ENCODE peak calls at places on chromosomes 1 and 21, in four cellular contexts. One of them, this sample, is unnamed. For H3K4me1, the result is how much of the 10 kb centered on the place peaks cover.

GRCh38 chr1:9069324-9070100 is at the start of gene SLC2A5:
- DNase-seq in IMR-90: no peak
- DNase-seq in mesendoderm: no peak
- DNase-seq in H1: no peak
- DNase-seq in this sample: no peak

GRCh38 chr1:77687519-77687906 is 5.1 kb upstream of the ZZZ3 start:
- DNase-seq in IMR-90: no peak
- DNase-seq in mesendoderm: peak
- DNase-seq in H1: peak
- DNase-seq in this sample: peak

GRCh38 chr1:9410737-9411297 is 118.1 kb downstream of the SPSB1 start:
- DNase-seq in IMR-90: peak
- DNase-seq in mesendoderm: peak
- DNase-seq in H1: no peak
- DNase-seq in this sample: no peak

GRCh38 chr1:151816548-151816947 is 11.3 kb upstream of the LINGO4 start:
- DNase-seq in IMR-90: no peak
- DNase-seq in mesendoderm: no peak
- DNase-seq in H1: no peak
- DNase-seq in this sample: no peak

GRCh38 chr1:228993106-228993505 is 257.8 kb downstream of the RHOU start:
- DNase-seq in IMR-90: no peak
- DNase-seq in mesendoderm: no peak
- DNase-seq in H1: no peak
- DNase-seq in this sample: no peak

GRCh38 chr21:44316277-44316900 is 16.5 kb downstream of the PFKL start:
- DNase-seq in IMR-90: no peak
- DNase-seq in mesendoderm: no peak
- DNase-seq in H1: no peak
- DNase-seq in this sample: no peak

GRCh38 chr1:159835862-159836518 is 9.3 kb downstream of the SLAMF8 start:
- DNase-seq in IMR-90: no peak
- DNase-seq in mesendoderm: no peak
- DNase-seq in H1: no peak
- DNase-seq in this sample: no peak

GRCh38 chr1:90721210-90722194 is 4.4 kb upstream of the BARHL2 start:
- DNase-seq in IMR-90: peak
- DNase-seq in mesendoderm: peak
- DNase-seq in H1: peak
- DNase-seq in this sample: peak

GRCh38 chr21:39094847-39095525 is 88.3 kb downstream of the PSMG1 start:
- DNase-seq in IMR-90: peak
- DNase-seq in mesendoderm: peak
- DNase-seq in H1: no peak
- DNase-seq in this sample: no peak

GRCh38 chr1:208523007-208523406 is 278.8 kb upstream of the PLXNA2 start:
- DNase-seq in IMR-90: no peak
- DNase-seq in mesendoderm: no peak
- DNase-seq in H1: no peak
- DNase-seq in this sample: no peak

GRCh38 chr1:115063238-115063901 is 25.9 kb downstream of the TSPAN2 start:
- DNase-seq in IMR-90: no peak
- DNase-seq in mesendoderm: no peak
- DNase-seq in H1: no peak
- DNase-seq in this sample: no peak

GRCh38 chr1:165162671-165163241 is 193.8 kb downstream of the LMX1A start:
- DNase-seq in IMR-90: no peak
- DNase-seq in mesendoderm: peak
- DNase-seq in H1: peak
- DNase-seq in this sample: peak

GRCh38 chr1:50369830-50370229 is 53.4 kb downstream of the DMRTA2 start:
- DNase-seq in IMR-90: no peak
- DNase-seq in mesendoderm: peak
- DNase-seq in H1: no peak
- DNase-seq in this sample: peak

GRCh38 chr1:201254625-201255469 is 28.5 kb upstream of the PKP1 start:
- DNase-seq in IMR-90: no peak
- DNase-seq in mesendoderm: peak
- DNase-seq in H1: peak
- DNase-seq in this sample: peak

GRCh38 chr1:229184066-229184465 is 86.8 kb upstream of the RAB4A start:
- DNase-seq in IMR-90: no peak
- DNase-seq in mesendoderm: no peak
- DNase-seq in H1: no peak
- DNase-seq in this sample: no peak

GRCh38 chr1:245953876-245954660 is 553.0 kb downstream of the SMYD3 start:
- DNase-seq in IMR-90: no peak
- DNase-seq in mesendoderm: no peak
- DNase-seq in H1: no peak
- DNase-seq in this sample: no peak

GRCh38 chr21:28669978-28670377 is 322.7 kb downstream of the LTN1 start:
- DNase-seq in IMR-90: no peak
- DNase-seq in mesendoderm: no peak
- DNase-seq in H1: no peak
- DNase-seq in this sample: no peak

GRCh38 chr1:200379431-200379755 is 30.4 kb downstream of the ZNF281 start:
- DNase-seq in IMR-90: peak
- DNase-seq in mesendoderm: no peak
- DNase-seq in H1: no peak
- DNase-seq in this sample: no peak

GRCh38 chr1:28510350-28511223 is 4.7 kb downstream of the RCC1 start:
- DNase-seq in IMR-90: peak
- DNase-seq in mesendoderm: peak
- DNase-seq in H1: no peak
- DNase-seq in this sample: peak

GRCh38 chr1:151805066-151805820 is at the start of gene LINGO4:
- DNase-seq in IMR-90: no peak
- DNase-seq in mesendoderm: no peak
- DNase-seq in H1: no peak
- DNase-seq in this sample: no peak

GRCh38 chr1:206694151-206694550 is 9.4 kb downstream of the MAPKAPK2 start:
- DNase-seq in IMR-90: no peak
- DNase-seq in mesendoderm: no peak
- DNase-seq in H1: no peak
- DNase-seq in this sample: no peak

GRCh38 chr1:94621392-94621791 is 79.8 kb upstream of the F3 start:
- DNase-seq in IMR-90: peak
- DNase-seq in mesendoderm: no peak
- DNase-seq in H1: no peak
- DNase-seq in this sample: no peak

GRCh38 chr1:175508320-175509110 is 234.9 kb downstream of the TNR start:
- DNase-seq in IMR-90: no peak
- DNase-seq in mesendoderm: no peak
- DNase-seq in H1: no peak
- DNase-seq in this sample: no peak

GRCh38 chr21:43939443-43940328 is 72.4 kb upstream of the TRAPPC10 start:
- DNase-seq in IMR-90: no peak
- DNase-seq in mesendoderm: no peak
- DNase-seq in H1: peak
- DNase-seq in this sample: peak

GRCh38 chr1:156805766-156806511 is 10.7 kb downstream of the SH2D2A start:
- DNase-seq in IMR-90: peak
- DNase-seq in mesendoderm: no peak
- DNase-seq in H1: no peak
- DNase-seq in this sample: no peak

GRCh38 chr1:217017172-217017571 is 293.9 kb upstream of the ESRRG start:
- DNase-seq in IMR-90: no peak
- DNase-seq in mesendoderm: no peak
- DNase-seq in H1: no peak
- DNase-seq in this sample: no peak

GRCh38 chr1:26999440-26999987 is 6.0 kb downstream of the TRNP1 start:
- DNase-seq in IMR-90: peak
- DNase-seq in mesendoderm: peak
- DNase-seq in H1: peak
- DNase-seq in this sample: peak

GRCh38 chr1:12186277-12186985 is 19.6 kb downstream of the TNFRSF1B start:
- DNase-seq in IMR-90: peak
- DNase-seq in mesendoderm: no peak
- DNase-seq in H1: no peak
- DNase-seq in this sample: no peak

GRCh38 chr1:113811353-113811887 is 856 bp downstream of the RSBN1 start:
- DNase-seq in IMR-90: peak
- DNase-seq in mesendoderm: peak
- DNase-seq in H1: no peak
- DNase-seq in this sample: peak

GRCh38 chr1:166974647-166975345 is 544 bp downstream of the ILDR2 start:
- DNase-seq in IMR-90: no peak
- DNase-seq in mesendoderm: peak
- DNase-seq in H1: no peak
- DNase-seq in this sample: no peak

GRCh38 chr1:156281281-156282142 is 1.1 kb downstream of the SMG5 start:
- DNase-seq in IMR-90: peak
- DNase-seq in mesendoderm: peak
- DNase-seq in H1: no peak
- DNase-seq in this sample: no peak

GRCh38 chr1:9894115-9894514 is 16.0 kb downstream of the CTNNBIP1 start:
- DNase-seq in IMR-90: no peak
- DNase-seq in mesendoderm: no peak
- DNase-seq in H1: no peak
- DNase-seq in this sample: no peak

GRCh38 chr1:151534662-151535278 is 5.3 kb upstream of the TUFT1 start:
- DNase-seq in IMR-90: peak
- DNase-seq in mesendoderm: peak
- DNase-seq in H1: peak
- DNase-seq in this sample: peak

GRCh38 chr21:46151261-46151988 is 4.0 kb downstream of the FTCD start:
- DNase-seq in IMR-90: no peak
- DNase-seq in mesendoderm: no peak
- DNase-seq in H1: no peak
- DNase-seq in this sample: peak

DNA sequence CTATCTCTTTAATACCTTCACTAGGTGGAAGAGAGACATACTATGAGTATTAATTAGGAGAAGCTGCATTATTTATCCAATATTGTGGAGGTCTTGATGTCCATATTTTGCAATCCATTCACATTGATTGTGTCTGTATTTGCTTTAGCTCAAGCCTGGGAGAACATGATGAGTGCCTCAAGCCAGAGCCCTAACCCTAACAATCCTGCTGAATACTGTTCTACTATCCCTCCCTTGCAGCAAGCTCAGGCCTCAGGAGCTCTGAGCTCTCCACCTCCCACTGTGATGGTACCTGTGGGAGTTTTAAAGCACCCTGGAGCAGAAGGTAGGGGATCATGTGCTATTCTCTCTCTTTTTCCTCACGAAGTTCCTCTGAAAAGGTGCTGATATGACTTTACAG is 99.5 kb downstream of the CC2D1B start:
- DNase-seq in IMR-90: no peak
- DNase-seq in mesendoderm: no peak
- DNase-seq in H1: no peak
- DNase-seq in this sample: no peak
- H3K56ac ChIP-seq in IMR-90: no peak
- H3K56ac ChIP-seq in mesendoderm: no peak
- H3K56ac ChIP-seq in H1: no peak
- H3K56ac ChIP-seq in this sample: no peak

DNA sequence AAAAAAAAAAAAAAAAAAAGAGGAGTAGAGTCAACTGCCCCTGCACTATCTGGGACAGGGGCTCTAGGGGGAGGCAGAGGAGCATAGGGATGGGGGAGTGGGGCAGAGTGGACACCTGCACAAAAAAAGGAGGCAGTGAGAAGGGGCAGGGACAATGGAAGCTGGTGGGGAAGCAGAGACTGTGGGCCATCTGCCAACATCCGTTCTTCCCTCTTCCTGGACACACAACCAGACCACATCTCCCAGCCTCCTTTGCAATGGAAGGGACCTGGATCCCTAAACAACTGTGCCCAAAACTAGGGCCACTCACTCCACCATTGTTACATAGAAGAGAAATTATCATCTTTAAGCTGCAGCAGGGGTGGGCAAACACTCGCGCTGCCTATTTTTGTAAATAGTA is 38.4 kb downstream of the NEK2 start:
- DNase-seq in IMR-90: no peak
- DNase-seq in mesendoderm: no peak
- DNase-seq in H1: no peak
- DNase-seq in this sample: no peak
- H3K4me1 ChIP-seq in IMR-90: under half
- H3K4me1 ChIP-seq in mesendoderm: under half
- H3K4me1 ChIP-seq in H1: under half
- H3K4me1 ChIP-seq in this sample: under half

GRCh38 chr1:65259816-65260215 is 49.5 kb upstream of the DNAJC6 start:
- DNase-seq in IMR-90: no peak
- DNase-seq in mesendoderm: no peak
- DNase-seq in H1: no peak
- DNase-seq in this sample: no peak
- H3K56ac ChIP-seq in IMR-90: no peak
- H3K56ac ChIP-seq in mesendoderm: no peak
- H3K56ac ChIP-seq in H1: no peak
- H3K56ac ChIP-seq in this sample: no peak

DNA sequence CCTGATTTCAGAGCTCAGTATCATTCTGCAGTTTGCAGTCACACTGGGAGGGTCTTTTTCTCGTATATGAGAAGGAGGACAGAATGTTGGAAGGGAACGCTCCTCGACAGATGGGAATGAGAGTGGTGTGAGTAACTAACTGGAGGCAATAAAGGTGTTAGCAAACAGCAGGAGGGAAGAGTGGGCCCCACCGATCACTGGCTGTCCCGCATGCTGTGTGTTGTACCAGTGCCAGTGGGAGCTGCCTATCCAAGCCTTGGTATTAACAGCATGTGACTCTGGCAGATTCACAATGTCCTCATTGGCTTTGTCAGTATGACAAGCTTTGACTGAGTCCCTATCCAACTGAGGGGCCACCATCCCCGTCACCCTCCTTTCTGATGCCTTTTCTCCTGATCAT is 188.3 kb downstream of the NRIP1 start:
- DNase-seq in IMR-90: no peak
- DNase-seq in mesendoderm: no peak
- DNase-seq in H1: no peak
- DNase-seq in this sample: no peak
- H3K4me1 ChIP-seq in IMR-90: under half
- H3K4me1 ChIP-seq in mesendoderm: under half
- H3K4me1 ChIP-seq in H1: under half
- H3K4me1 ChIP-seq in this sample: under half

DNA sequence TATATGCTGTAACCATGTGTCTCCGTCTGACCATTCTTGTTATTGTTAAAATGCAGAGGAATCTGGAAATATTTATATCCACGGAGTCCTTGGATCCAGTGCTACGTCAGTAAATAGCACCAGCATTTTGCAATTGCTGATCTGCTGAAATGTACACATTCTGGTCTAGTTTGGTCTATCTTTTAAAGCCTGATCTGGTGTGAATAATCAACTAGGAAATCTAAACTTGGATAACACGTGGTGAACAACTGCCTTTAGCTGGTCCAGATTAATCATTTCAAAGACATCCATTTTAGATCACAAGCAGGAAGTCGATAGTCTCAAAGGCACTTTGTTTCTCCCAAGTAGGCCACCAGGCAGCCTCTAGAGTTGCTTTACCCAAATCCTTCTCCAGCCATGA is 32.6 kb downstream of the PDPN start:
- DNase-seq in IMR-90: peak
- DNase-seq in mesendoderm: no peak
- DNase-seq in H1: no peak
- DNase-seq in this sample: no peak
- H3K56ac ChIP-seq in IMR-90: no peak
- H3K56ac ChIP-seq in mesendoderm: no peak
- H3K56ac ChIP-seq in H1: no peak
- H3K56ac ChIP-seq in this sample: no peak

This sample was measured in H9.